ENCODE peak calls at places on chromosome 9, in six cellular contexts. M, G, E, H, F and Q are unnamed samples.

GRCh38 chr9:111622626-111623025 is 8.5 kb upstream of the DNAJC25 start:
- DNase-seq in F (no peak), G (no peak), E (no peak), M (no peak), H (no peak), Q (peak)

GRCh38 chr9:27407966-27408365 is 111.0 kb upstream of the EQTN start:
- DNase-seq in G (no peak), F (no peak), E (no peak), M (no peak), H (no peak), Q (peak)

GRCh38 chr9:227882-228281 is 13.2 kb downstream of the DOCK8 start:
- DNase-seq in E (no peak), G (no peak), F (no peak), H (peak), M (no peak), Q (peak)

GRCh38 chr9:134505032-134505431 is 136.6 kb upstream of the COL5A1 start:
- DNase-seq in F (no peak), G (no peak), H (no peak), E (no peak), M (no peak), Q (no peak)

GRCh38 chr9:132832171-132832570 is 45.9 kb downstream of the AK8 start:
- DNase-seq in H (no peak), G (no peak), M (no peak), F (no peak), E (no peak), Q (no peak)

GRCh38 chr9:135749171-135750045 is 47.4 kb downstream of the KCNT1 start:
- DNase-seq in H (no peak), F (no peak), M (no peak), E (no peak), G (no peak), Q (no peak)

GRCh38 chr9:18905883-18906649 is 126.9 kb downstream of the SAXO1 start:
- DNase-seq in F (no peak), G (no peak), M (no peak), H (no peak), E (no peak), Q (no peak)

GRCh38 chr9:111037744-111038335 is 430 bp downstream of the LPAR1 start:
- DNase-seq in E (peak), G (no peak), M (no peak), H (peak), F (no peak), Q (no peak)

GRCh38 chr9:86854898-86855523 is 92.3 kb downstream of the GAS1 start:
- DNase-seq in M (no peak), H (no peak), G (no peak), E (no peak), F (no peak), Q (no peak)

GRCh38 chr9:129149442-129149841 is 28.6 kb downstream of the IER5L start:
- DNase-seq in M (no peak), E (no peak), F (no peak), H (no peak), G (no peak), Q (no peak)

GRCh38 chr9:137437691-137438590 is 3.2 kb downstream of the ENTPD8 start:
- DNase-seq in F (no peak), H (no peak), M (no peak), E (no peak), G (no peak), Q (no peak)

GRCh38 chr9:131959887-131960286 is 119.8 kb downstream of the MED27 start:
- DNase-seq in F (no peak), M (no peak), H (no peak), G (no peak), E (no peak), Q (no peak)

GRCh38 chr9:132062768-132063167 is 16.9 kb downstream of the MED27 start:
- DNase-seq in F (no peak), H (no peak), M (no peak), G (no peak), E (no peak), Q (no peak)

GRCh38 chr9:1050125-1050895 is at the start of gene DMRT2:
- DNase-seq in F (no peak), E (peak), M (no peak), H (no peak), G (peak), Q (peak)

GRCh38 chr9:137611623-137612609 is 6.4 kb downstream of the ARRDC1 start:
- DNase-seq in G (no peak), F (peak), E (peak), H (no peak), M (no peak), Q (peak)

GRCh38 chr9:129291041-129291501 is 113.0 kb upstream of the IER5L start:
- DNase-seq in M (no peak), G (no peak), H (no peak), F (no peak), E (no peak), Q (no peak)

GRCh38 chr9:92986175-92987110 is 39.1 kb downstream of the FGD3 start:
- DNase-seq in E (no peak), M (peak), F (peak), H (peak), G (no peak), Q (no peak)

GRCh38 chr9:137179761-137180160 is 7.9 kb upstream of the TMEM210 start:
- DNase-seq in E (no peak), M (no peak), H (no peak), F (no peak), G (no peak), Q (no peak)

GRCh38 chr9:89021154-89021803 is 30.0 kb downstream of the S1PR3 start:
- DNase-seq in F (no peak), E (no peak), H (no peak), G (no peak), M (no peak), Q (no peak)

GRCh38 chr9:87950765-87951488 is 23.4 kb downstream of the CDK20 start:
- DNase-seq in H (peak), E (no peak), F (no peak), M (no peak), G (no peak), Q (peak)

GRCh38 chr9:28770226-28770625 is 1196.9 kb upstream of the C9orf72 start:
- DNase-seq in H (no peak), F (no peak), E (no peak), G (no peak), M (no peak), Q (no peak)

GRCh38 chr9:91711755-91712591 is 238.1 kb downstream of the ROR2 start:
- DNase-seq in G (no peak), E (peak), H (no peak), M (no peak), F (peak), Q (no peak)

GRCh38 chr9:70049672-70050271 is 6.1 kb downstream of the MAMDC2 start:
- DNase-seq in E (no peak), F (no peak), G (no peak), M (no peak), H (no peak), Q (no peak)

GRCh38 chr9:92064711-92065110 is 50.5 kb downstream of the SPTLC1 start:
- DNase-seq in H (no peak), E (no peak), F (no peak), G (no peak), M (no peak), Q (no peak)

GRCh38 chr9:91119147-91119546 is 242.6 kb downstream of the AUH start:
- DNase-seq in E (no peak), M (no peak), F (no peak), G (no peak), H (no peak), Q (no peak)

GRCh38 chr9:74303945-74304344 is 193.2 kb upstream of the RORB start:
- DNase-seq in M (no peak), F (no peak), H (no peak), G (no peak), E (no peak), Q (no peak)

GRCh38 chr9:91101598-91102168 is 260.0 kb downstream of the AUH start:
- DNase-seq in G (no peak), E (peak), H (no peak), M (peak), F (peak), Q (no peak)

GRCh38 chr9:100088202-100088601 is 10.6 kb downstream of the ERP44 start:
- DNase-seq in H (no peak), F (no peak), M (no peak), G (no peak), E (no peak), Q (peak)

GRCh38 chr9:131393622-131394463 is at the start of gene PRRC2B:
- DNase-seq in M (peak), H (peak), F (peak), E (peak), G (peak), Q (peak)

GRCh38 chr9:137339606-137340462 is 37.8 kb upstream of the NRARP start:
- DNase-seq in G (no peak), E (no peak), H (no peak), F (no peak), M (no peak), Q (peak)